ENCODE peak calls at places on chromosomes 16 and 17, in eight cellular contexts. W is CD8-positive, alpha-beta T cell; X is H9; D is PC-3; K is heart left ventricle; S is AG09309; Y is esophagus muscularis mucosa; Z is endothelial cell of umbilical vein. O is an unnamed sample.

GRCh38 chr16:46743232-46743719 is 4.9 kb downstream of the MYLK3 start:
- DNase-seq in W (no peak), X (peak; percentile 40), D (no peak), K (peak; percentile 40), S (no peak), Y (no peak), Z (peak; percentile 25), O (peak; percentile 38)

GRCh38 chr17:57869599-57870282 is 19.9 kb upstream of the MRPS23 start:
- DNase-seq in W (no peak), X (peak; percentile 25), D (peak; percentile 42), K (no peak), S (peak; percentile 77), Y (no peak), Z (no peak), O (no peak)

GRCh38 chr17:56892333-56892732 is 21.5 kb downstream of the TRIM25 start:
- DNase-seq in W (no peak), X (no peak), D (no peak), K (no peak), S (no peak), Y (no peak), Z (no peak), O (no peak)

GRCh38 chr16:27920391-27920891 is 143.1 kb downstream of the GSG1L start:
- DNase-seq in W (no peak), X (peak; percentile 83), D (peak; percentile 13), K (no peak), S (no peak), Y (no peak), Z (no peak), O (no peak)

GRCh38 chr17:73481672-73482071 is 162.6 kb downstream of the SDK2 start:
- DNase-seq in W (no peak), X (no peak), D (no peak), K (no peak), S (no peak), Y (no peak), Z (no peak), O (no peak)

GRCh38 chr16:1770328-1771071 is 843 bp downstream of the NME3 start:
- DNase-seq in W (no peak), X (peak; percentile 77), D (peak; percentile 60), K (peak; percentile 71), S (no peak), Y (no peak), Z (peak; percentile 56), O (peak; percentile 60)

GRCh38 chr16:5001571-5001970 is 32.2 kb downstream of the NAGPA start:
- DNase-seq in W (no peak), X (no peak), D (no peak), K (no peak), S (no peak), Y (no peak), Z (no peak), O (no peak)

GRCh38 chr17:74739227-74739831 is 2.3 kb downstream of the RAB37 start:
- DNase-seq in W (no peak), X (no peak), D (no peak), K (no peak), S (no peak), Y (no peak), Z (no peak), O (no peak)

GRCh38 chr17:48544356-48545021 is 420 bp downstream of the HOXB2 start:
- DNase-seq in W (peak; percentile 13), X (peak; percentile 79), D (no peak), K (peak; percentile 80), S (no peak), Y (peak; percentile 98), Z (peak; percentile 87), O (no peak)

GRCh38 chr16:24984903-24985675 is 30.1 kb downstream of the ARHGAP17 start:
- DNase-seq in W (no peak), X (no peak), D (no peak), K (no peak), S (no peak), Y (no peak), Z (no peak), O (no peak)

GRCh38 chr17:61597606-61598005 is 6.6 kb upstream of the NACA2 start:
- DNase-seq in W (no peak), X (no peak), D (no peak), K (no peak), S (no peak), Y (no peak), Z (no peak), O (no peak)

GRCh38 chr17:51263001-51263400 is 2.7 kb downstream of the UTP18 start:
- DNase-seq in W (no peak), X (no peak), D (no peak), K (no peak), S (no peak), Y (no peak), Z (no peak), O (no peak)

GRCh38 chr17:2396568-2397246 is 4.2 kb downstream of the MNT start:
- DNase-seq in W (no peak), X (peak; percentile 99), D (peak; percentile 89), K (peak; percentile 96), S (peak; percentile 96), Y (peak; percentile 98), Z (peak; percentile 97), O (peak; percentile 56)

GRCh38 chr17:2397247-2398171 is 3.4 kb downstream of the MNT start:
- DNase-seq in W (no peak), X (peak; percentile 40), D (no peak), K (no peak), S (no peak), Y (no peak), Z (no peak), O (no peak)

GRCh38 chr17:2395258-2396170 is 5.3 kb downstream of the MNT start:
- DNase-seq in W (no peak), X (peak; percentile 40), D (peak; percentile 24), K (no peak), S (no peak), Y (no peak), Z (peak; percentile 23), O (no peak)

GRCh38 chr17:2394775-2395191 is 6.1 kb downstream of the MNT start:
- DNase-seq in W (no peak), X (peak; percentile 28), D (no peak), K (no peak), S (no peak), Y (no peak), Z (no peak), O (no peak)

DNA sequence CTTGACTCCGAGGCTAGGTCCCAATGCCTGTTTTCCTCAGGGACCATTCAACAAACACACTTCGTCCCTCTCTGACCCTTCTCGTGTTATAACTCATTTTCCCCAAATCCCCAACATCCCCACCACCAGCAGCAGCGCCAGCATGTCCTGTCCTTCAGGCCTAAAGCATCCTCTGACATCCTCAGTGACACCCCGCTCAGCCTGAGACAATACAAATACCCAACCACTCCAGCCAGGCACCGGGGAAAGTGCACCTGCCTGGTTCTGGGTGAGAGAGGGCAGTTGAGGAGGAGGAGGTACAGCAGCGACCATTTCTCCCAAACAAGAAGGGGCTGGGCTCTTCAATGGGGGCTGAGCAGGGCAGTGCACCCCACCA is 4.7 kb downstream of the MNT start:
- DNase-seq in W (no peak), X (no peak), D (no peak), K (no peak), S (no peak), Y (no peak), Z (no peak), O (no peak)
- TF ChIP-seq CTCF in W (no peak), X (no peak), D (no peak), K (no peak), S (no peak), Y (no peak), Z (no peak), O (no peak)

DNA sequence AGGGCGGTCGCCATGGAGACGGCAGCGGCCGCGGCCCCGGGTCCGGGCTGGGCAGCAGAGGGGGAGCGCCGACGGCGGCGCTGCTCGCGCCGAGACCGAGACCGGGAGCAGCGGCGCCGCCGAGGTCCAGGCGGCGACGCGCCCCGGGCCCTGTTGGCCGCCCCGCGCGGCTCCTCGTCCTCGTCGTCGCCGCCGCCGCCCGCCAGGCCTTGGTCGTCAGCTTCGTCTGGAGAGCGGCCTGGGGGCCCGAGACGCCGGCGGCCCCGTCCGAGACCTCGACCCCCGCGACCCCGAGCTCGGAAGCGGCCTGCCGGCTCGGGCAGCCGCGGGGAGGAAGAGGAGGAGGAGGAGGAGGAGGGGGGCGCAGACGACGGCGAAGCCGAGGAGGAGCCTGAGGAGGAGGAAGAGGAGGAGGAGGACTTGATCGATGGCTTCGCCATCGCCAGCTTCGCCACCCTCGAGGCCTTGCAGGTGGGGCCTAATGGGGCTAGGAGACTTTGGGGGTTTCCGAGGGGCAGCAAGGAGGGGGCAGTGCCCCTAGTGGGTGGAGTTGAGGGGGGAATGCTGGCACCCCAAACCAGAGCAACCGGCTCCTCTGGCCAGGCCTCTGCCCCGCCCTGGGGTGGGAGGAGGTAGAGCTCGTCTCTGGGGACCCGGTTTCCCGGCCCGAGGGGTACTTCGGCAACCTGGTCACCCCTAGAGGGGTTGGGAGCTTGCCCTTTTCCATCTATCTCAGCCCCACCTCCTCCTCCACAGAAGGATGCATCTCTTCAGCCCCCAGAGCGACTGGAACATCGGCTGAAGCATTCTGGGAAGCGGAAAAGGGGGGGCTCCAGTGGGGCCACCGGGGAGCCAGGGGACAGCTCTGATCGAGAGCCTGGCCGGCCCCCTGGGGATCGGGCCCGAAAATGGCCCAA is 1.5 kb downstream of the FBRS start:
- DNase-seq in W (peak; percentile 26), X (no peak), D (no peak), K (peak; percentile 46), S (no peak), Y (no peak), Z (peak; percentile 19), O (peak; percentile 46)
- TF ChIP-seq CTCF in W (no peak), X (no peak), D (no peak), K (no peak), S (no peak), Y (no peak), Z (peak; percentile 7), O (no peak)

DNA sequence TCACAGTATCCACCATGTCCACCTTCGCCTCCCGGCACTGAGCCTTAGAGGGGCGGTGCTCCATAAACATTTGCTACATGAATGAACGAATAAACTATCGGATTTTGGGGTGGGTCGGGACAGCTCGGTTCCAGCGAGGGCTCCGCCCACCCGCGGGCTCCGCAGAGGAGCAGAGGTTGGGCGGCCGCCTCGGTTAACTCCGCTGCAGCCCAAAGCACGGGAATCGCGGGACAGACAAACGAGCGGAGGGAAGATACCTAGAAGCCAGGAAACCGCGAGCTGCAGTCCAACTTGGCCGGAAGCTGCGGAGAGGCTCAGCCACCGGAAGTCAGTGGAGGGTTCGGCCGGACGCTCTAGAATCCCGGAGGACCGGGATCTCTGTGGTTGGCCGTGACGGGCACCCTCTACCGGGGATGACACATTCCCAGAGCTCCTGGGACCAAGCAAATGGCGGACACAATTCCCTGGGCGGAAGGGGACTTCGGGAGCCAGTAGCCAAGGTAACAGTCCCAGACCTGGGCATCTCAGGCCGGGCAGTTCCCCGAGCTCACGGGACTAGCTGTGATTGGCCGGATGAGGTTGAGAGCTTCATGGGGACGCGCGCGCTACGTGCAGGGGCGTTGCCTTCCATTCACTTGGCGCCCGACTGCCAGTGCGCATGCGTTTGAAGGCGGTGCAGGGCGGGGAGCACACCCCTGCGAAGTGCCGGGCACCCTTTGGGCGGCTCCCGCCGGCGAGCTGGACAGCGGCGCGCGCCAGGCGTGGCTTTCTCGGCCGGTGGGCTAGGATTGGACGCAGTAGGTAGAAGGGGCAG is 489 bp upstream of the MAPK7 start:
- DNase-seq in W (peak; percentile 93), X (peak; percentile 100), D (peak; percentile 99), K (peak; percentile 99), S (peak; percentile 97), Y (peak; percentile 99), Z (peak; percentile 100), O (peak; percentile 93)
- TF ChIP-seq CTCF in W (no peak), X (no peak), D (no peak), K (no peak), S (no peak), Y (no peak), Z (no peak), O (no peak)

DNA sequence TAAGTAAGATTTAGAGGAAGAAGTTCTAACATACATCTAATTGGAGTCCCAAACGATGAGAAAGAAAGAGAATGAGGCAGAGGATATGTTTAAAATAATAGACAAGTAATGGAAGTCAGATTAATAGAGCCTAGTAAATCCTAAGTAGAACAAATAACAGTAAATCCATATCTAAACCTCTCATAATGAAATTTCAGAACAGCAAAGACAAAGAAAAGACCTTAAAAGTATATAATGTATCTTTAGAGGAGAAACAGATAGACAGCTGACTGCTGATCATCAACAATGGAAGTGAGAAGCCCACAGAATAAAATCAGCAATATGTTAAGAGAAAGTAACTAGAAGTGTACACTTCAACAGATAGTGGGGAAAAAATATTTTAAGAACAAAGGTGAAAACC is 536.2 kb upstream of the ZFHX3 start:
- DNase-seq in W (no peak), X (no peak), D (no peak), K (no peak), S (no peak), Y (no peak), Z (no peak), O (no peak)
- TF ChIP-seq CTCF in W (no peak), X (no peak), D (no peak), K (no peak), S (no peak), Y (no peak), Z (no peak), O (no peak)